ENCODE peak calls at places on chromosomes 7 and 10, in ten cellular contexts. J is fibroblast of the aortic adventitia; H is bronchial epithelial cell; Z is WERI-Rb-1; Q is astrocyte of the spinal cord; S is GM12878; U is CD4-positive, alpha-beta T cell; G is lower leg skin; D is mesothelial cell of epicardium; O is GM20000. K is an unnamed sample.

GRCh38 chr7:44158060-44158872 is 17.1 kb upstream of the MYL7 start:
- DNase-seq in J (no peak), H (no peak), Z (no peak), Q (no peak), S (no peak), U (no peak), G (no peak), D (no peak), O (no peak), K (peak)

GRCh38 chr7:22052221-22052639 is 106.5 kb upstream of the CDCA7L start:
- DNase-seq in J (no peak), H (peak), Z (no peak), Q (no peak), S (no peak), U (no peak), G (no peak), D (no peak), O (no peak), K (no peak)

GRCh38 chr10:101856626-101857025 is 13.0 kb upstream of the KCNIP2 start:
- DNase-seq in J (no peak), H (peak), Z (no peak), Q (no peak), S (no peak), U (no peak), G (no peak), D (no peak), O (no peak), K (no peak)

GRCh38 chr7:134016223-134016941 is 110.8 kb upstream of the LRGUK start:
- DNase-seq in J (peak), H (peak), Z (peak), Q (peak), S (no peak), U (no peak), G (no peak), D (peak), O (peak), K (peak)

GRCh38 chr10:60978287-60979115 is 34.5 kb upstream of the RHOBTB1 start:
- DNase-seq in J (peak), H (peak), Z (no peak), Q (no peak), S (no peak), U (no peak), G (no peak), D (no peak), O (no peak), K (no peak)

GRCh38 chr7:94556028-94556427 is 46.4 kb downstream of the CASD1 start:
- DNase-seq in J (no peak), H (no peak), Z (no peak), Q (no peak), S (no peak), U (no peak), G (no peak), D (no peak), O (peak), K (peak)

GRCh38 chr10:28046579-28046978 is 47.7 kb upstream of the ODAD2 start:
- DNase-seq in J (no peak), H (no peak), Z (no peak), Q (no peak), S (no peak), U (no peak), G (no peak), D (no peak), O (no peak), K (no peak)

GRCh38 chr7:143965280-143965679 is 10.6 kb downstream of the OR2F1 start:
- DNase-seq in J (no peak), H (no peak), Z (no peak), Q (no peak), S (no peak), U (no peak), G (no peak), D (no peak), O (no peak), K (no peak)

GRCh38 chr10:56722912-56723311 is 361.9 kb upstream of the ZWINT start:
- DNase-seq in J (no peak), H (no peak), Z (no peak), Q (no peak), S (no peak), U (no peak), G (no peak), D (no peak), O (no peak), K (no peak)

GRCh38 chr10:44195120-44196007 is 189.5 kb downstream of the CXCL12 start:
- DNase-seq in J (peak), H (peak), Z (no peak), Q (peak), S (no peak), U (no peak), G (peak), D (no peak), O (no peak), K (no peak)
- TF ChIP-seq CTCF in J (no peak), H (no peak), Z (no peak), Q (no peak), S (no peak), U (no peak), G (no peak), D (no peak), O (no peak), K (no peak)

GRCh38 chr7:92696584-92696983 is 106.4 kb upstream of the FAM133B start:
- DNase-seq in J (no peak), H (no peak), Z (no peak), Q (no peak), S (no peak), U (no peak), G (no peak), D (no peak), O (no peak), K (no peak)

GRCh38 chr7:92699560-92699959 is 109.4 kb upstream of the FAM133B start:
- DNase-seq in J (no peak), H (peak), Z (no peak), Q (no peak), S (no peak), U (no peak), G (no peak), D (no peak), O (no peak), K (no peak)

GRCh38 chr7:92697012-92697411 is 106.8 kb upstream of the FAM133B start:
- DNase-seq in J (no peak), H (no peak), Z (no peak), Q (no peak), S (no peak), U (no peak), G (no peak), D (no peak), O (no peak), K (no peak)

GRCh38 chr7:92697414-92697813 is 107.2 kb upstream of the FAM133B start:
- DNase-seq in J (no peak), H (no peak), Z (no peak), Q (no peak), S (no peak), U (no peak), G (no peak), D (no peak), O (no peak), K (no peak)

DNA sequence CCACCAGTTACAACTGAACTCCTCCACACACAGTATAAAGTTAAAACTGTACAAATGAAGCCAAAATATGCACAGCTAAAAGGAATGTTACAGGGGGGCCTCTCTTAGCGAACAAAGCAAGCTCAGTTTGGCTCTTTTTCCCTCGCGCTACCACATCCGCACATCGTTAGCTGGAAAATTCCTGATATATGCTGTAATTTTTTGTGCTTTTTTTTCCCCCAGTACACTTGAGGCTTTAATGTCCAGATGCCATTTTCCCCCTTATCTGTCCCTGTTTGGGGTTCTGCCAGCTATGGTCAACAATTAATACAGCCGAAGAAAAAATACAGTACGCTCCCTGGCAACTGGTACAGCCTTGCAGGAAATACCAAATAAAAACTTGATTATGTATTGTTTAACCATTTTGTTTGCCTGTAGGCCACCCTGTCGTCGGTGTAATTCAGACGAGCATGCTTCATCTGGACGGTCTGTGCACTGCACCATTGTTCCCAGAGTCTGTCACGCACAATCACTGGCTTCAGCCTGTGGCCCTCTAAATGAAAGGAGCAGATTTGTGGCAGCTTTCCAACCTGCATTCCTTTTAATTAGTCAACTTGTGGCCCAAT is 108.1 kb upstream of the FAM133B start:
- DNase-seq in J (peak), H (peak), Z (no peak), Q (peak), S (no peak), U (no peak), G (no peak), D (peak), O (no peak), K (no peak)
- TF ChIP-seq CTCF in J (peak), H (no peak), Z (no peak), Q (no peak), S (no peak), U (no peak), G (no peak), D (no peak), O (no peak), K (no peak)

GRCh38 chr7:130040576-130040975 is 10.6 kb downstream of the ZC3HC1 start:
- DNase-seq in J (no peak), H (no peak), Z (no peak), Q (no peak), S (no peak), U (no peak), G (no peak), D (no peak), O (no peak), K (no peak)

GRCh38 chr7:130032698-130033097 is 18.5 kb downstream of the ZC3HC1 start:
- DNase-seq in J (no peak), H (no peak), Z (no peak), Q (no peak), S (no peak), U (no peak), G (no peak), D (no peak), O (no peak), K (no peak)

GRCh38 chr7:130037703-130038102 is 13.5 kb downstream of the ZC3HC1 start:
- DNase-seq in J (peak), H (peak), Z (no peak), Q (no peak), S (no peak), U (no peak), G (no peak), D (no peak), O (no peak), K (no peak)
- TF ChIP-seq CTCF in J (peak), H (peak), Z (no peak), Q (peak), S (peak), U (no peak), G (no peak), D (no peak), O (no peak), K (no peak)

GRCh38 chr7:107009846-107010203 is 34.7 kb upstream of the PRKAR2B start:
- DNase-seq in J (no peak), H (no peak), Z (no peak), Q (no peak), S (no peak), U (no peak), G (no peak), D (no peak), O (no peak), K (no peak)

GRCh38 chr7:107007892-107008287 is 36.6 kb upstream of the PRKAR2B start:
- DNase-seq in J (no peak), H (no peak), Z (no peak), Q (no peak), S (no peak), U (no peak), G (no peak), D (no peak), O (no peak), K (no peak)

GRCh38 chr7:107014381-107015023 is 30.0 kb upstream of the PRKAR2B start:
- DNase-seq in J (peak), H (no peak), Z (no peak), Q (peak), S (no peak), U (no peak), G (no peak), D (no peak), O (no peak), K (no peak)

GRCh38 chr7:107016312-107016711 is 28.2 kb upstream of the PRKAR2B start:
- DNase-seq in J (no peak), H (no peak), Z (no peak), Q (no peak), S (no peak), U (no peak), G (no peak), D (no peak), O (no peak), K (no peak)

DNA sequence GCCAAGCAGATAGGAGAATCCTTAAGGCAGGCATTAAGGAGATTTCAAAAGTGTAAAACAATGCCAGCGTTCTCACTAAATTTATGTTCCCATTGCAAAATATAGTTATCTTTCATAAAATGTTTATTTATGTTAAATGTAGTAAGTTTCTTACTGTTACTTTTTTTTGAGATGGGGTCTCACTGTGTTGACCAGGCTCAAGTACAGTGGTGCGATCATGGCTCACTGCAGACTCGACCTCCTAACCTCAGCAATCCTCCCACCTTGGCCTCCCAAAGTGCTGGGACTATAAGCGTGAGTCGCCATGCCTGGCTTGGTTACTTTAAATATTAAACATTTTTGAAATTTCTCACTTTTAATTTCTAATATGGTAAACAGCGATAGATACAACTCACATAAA is 31.8 kb upstream of the PRKAR2B start:
- DNase-seq in J (no peak), H (no peak), Z (no peak), Q (no peak), S (no peak), U (no peak), G (no peak), D (no peak), O (no peak), K (no peak)
- TF ChIP-seq CTCF in J (no peak), H (no peak), Z (no peak), Q (no peak), S (no peak), U (no peak), G (no peak), D (no peak), O (no peak), K (no peak)

K was measured in GM13976.